ENCODE peak calls at places on chromosomes 1 and 21, in seven cellular contexts. Z, Q, O, S, Y, N and P are unnamed samples.

GRCh38 chr1:183783342-183783741 is 21.6 kb upstream of the RGL1 start:
- DNase-seq in N (no peak), O (no peak), Z (no peak), Q (no peak), Y (no peak), S (no peak), P (no peak)

GRCh38 chr1:43349594-43350306 is 9.0 kb upstream of the CDC20 start:
- DNase-seq in O (no peak), Q (no peak), N (no peak), Y (no peak), S (no peak), Z (no peak), P (no peak)

GRCh38 chr1:113103048-113103447 is 30.1 kb downstream of the LRIG2 start:
- DNase-seq in O (no peak), S (no peak), Z (no peak), Q (no peak), N (no peak), Y (no peak), P (no peak)

GRCh38 chr1:17744666-17745563 is 10.2 kb upstream of the ACTL8 start:
- DNase-seq in Q (peak), S (no peak), Y (peak), Z (no peak), O (no peak), N (no peak), P (no peak)

GRCh38 chr1:171868217-171868616 is 26.9 kb downstream of the DNM3 start:
- DNase-seq in O (no peak), Y (no peak), S (no peak), Q (no peak), N (no peak), Z (no peak), P (no peak)

GRCh38 chr1:198771562-198772153 is 132.8 kb downstream of the PTPRC start:
- DNase-seq in N (no peak), O (no peak), Q (peak), Z (peak), S (peak), Y (no peak), P (peak)

GRCh38 chr1:110555807-110556470 is 37.0 kb upstream of the KCNA10 start:
- DNase-seq in Y (no peak), Z (peak), N (no peak), O (no peak), S (no peak), Q (no peak), P (no peak)

GRCh38 chr1:19758227-19758830 is 41.4 kb downstream of the TMCO4 start:
- DNase-seq in Y (no peak), O (no peak), N (no peak), S (no peak), Z (no peak), Q (no peak), P (no peak)

GRCh38 chr1:26787381-26787705 is 407 bp upstream of the PIGV start:
- DNase-seq in O (no peak), S (peak), Z (no peak), Y (peak), Q (no peak), N (peak), P (peak)

GRCh38 chr1:81155131-81155530 is 645.6 kb upstream of the ADGRL2 start:
- DNase-seq in S (no peak), Y (no peak), N (no peak), Z (no peak), O (no peak), Q (no peak), P (no peak)

GRCh38 chr1:228277491-228278431 is 69.9 kb downstream of the OBSCN start:
- DNase-seq in Q (no peak), N (no peak), Y (no peak), O (peak), S (no peak), Z (peak), P (no peak)

GRCh38 chr1:42334240-42335049 is 590 bp downstream of the FOXJ3 start:
- DNase-seq in Z (peak), S (no peak), Q (peak), O (peak), N (peak), Y (no peak), P (peak)

GRCh38 chr1:114154146-114154962 is 685 bp upstream of the SYT6 start:
- DNase-seq in O (peak), S (no peak), Y (peak), Q (no peak), N (no peak), Z (peak), P (no peak)

GRCh38 chr1:40638097-40639036 is 27.1 kb downstream of the RIMS3 start:
- DNase-seq in N (no peak), Y (no peak), Q (no peak), O (no peak), Z (no peak), S (no peak), P (no peak)

GRCh38 chr1:171486048-171486519 is 754 bp downstream of the PRRC2C start:
- DNase-seq in Q (peak), N (peak), Y (no peak), O (no peak), Z (no peak), S (peak), P (no peak)

GRCh38 chr1:53346007-53346813 is 18.3 kb upstream of the LRP8 start:
- DNase-seq in Z (peak), S (no peak), Q (no peak), N (no peak), O (peak), Y (no peak), P (no peak)

GRCh38 chr1:8202182-8202905 is 115.6 kb upstream of the SLC45A1 start:
- DNase-seq in N (no peak), Z (no peak), S (no peak), O (no peak), Q (peak), Y (peak), P (no peak)

GRCh38 chr1:29503441-29503840 is 267.1 kb downstream of the PTPRU start:
- DNase-seq in N (no peak), O (no peak), Q (no peak), Z (no peak), S (no peak), Y (no peak), P (no peak)

GRCh38 chr1:212529211-212529731 is 79.3 kb upstream of the ATF3 start:
- DNase-seq in Z (no peak), O (no peak), N (no peak), Y (no peak), S (no peak), Q (no peak), P (no peak)

GRCh38 chr21:36059823-36060158 is 535 bp downstream of the SETD4 start:
- DNase-seq in Y (peak), O (peak), Z (peak), Q (no peak), N (peak), S (no peak), P (no peak)

GRCh38 chr21:35400233-35400939 is 351.3 kb upstream of the RUNX1 start:
- DNase-seq in Z (peak), O (no peak), N (peak), Q (peak), S (peak), Y (peak), P (peak)

GRCh38 chr1:185917646-185918045 is 183.5 kb downstream of the HMCN1 start:
- DNase-seq in Z (no peak), N (no peak), Q (no peak), Y (no peak), S (no peak), O (no peak), P (no peak)

GRCh38 chr1:31531177-31532000 is 44.9 kb upstream of the TINAGL1 start:
- DNase-seq in Y (no peak), Z (peak), Q (no peak), S (no peak), N (no peak), O (no peak), P (no peak)

GRCh38 chr21:42489006-42489563 is 6.9 kb downstream of the RSPH1 start:
- DNase-seq in Z (no peak), Y (no peak), N (no peak), S (no peak), Q (no peak), O (no peak), P (no peak)

GRCh38 chr1:36008546-36009197 is 75.2 kb upstream of the TEKT2 start:
- DNase-seq in S (no peak), Z (no peak), Q (peak), N (no peak), O (no peak), Y (no peak), P (no peak)

GRCh38 chr1:27018316-27018715 is 5.7 kb upstream of the TENT5B start:
- DNase-seq in Q (no peak), S (no peak), O (no peak), Z (no peak), Y (no peak), N (no peak), P (no peak)

GRCh38 chr21:14602418-14602987 is 56.4 kb upstream of the SAMSN1 start:
- DNase-seq in N (no peak), Q (no peak), Z (no peak), S (no peak), Y (no peak), O (no peak), P (no peak)

GRCh38 chr21:14598065-14598464 is 52.0 kb upstream of the SAMSN1 start:
- DNase-seq in O (no peak), Z (no peak), N (no peak), S (no peak), Q (no peak), Y (no peak), P (no peak)

GRCh38 chr21:14607262-14607661 is 61.1 kb upstream of the SAMSN1 start:
- DNase-seq in O (no peak), N (no peak), Q (no peak), S (no peak), Y (no peak), Z (no peak), P (no peak)

GRCh38 chr21:14600569-14601308 is 54.6 kb upstream of the SAMSN1 start:
- DNase-seq in Q (no peak), Z (no peak), O (no peak), N (no peak), S (no peak), Y (no peak), P (no peak)

DNA sequence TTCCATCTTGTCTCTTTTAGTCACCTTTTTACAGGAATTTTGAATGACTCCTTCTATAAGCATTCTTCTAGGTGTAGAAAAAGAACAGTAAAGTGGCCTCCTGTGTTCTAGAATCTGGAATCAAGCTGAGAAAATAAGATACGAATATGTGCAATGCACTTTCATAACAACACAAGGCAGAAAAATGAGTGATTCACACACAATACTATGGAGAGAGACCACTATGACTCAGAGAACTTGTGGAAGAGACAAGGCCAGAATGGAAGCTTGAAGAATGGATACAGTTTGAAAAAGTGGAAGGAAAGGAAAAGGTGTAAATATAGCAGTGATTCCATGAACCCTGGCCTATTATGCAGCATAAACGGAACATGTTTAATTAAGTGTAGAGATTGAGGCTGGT is 57.1 kb upstream of the SAMSN1 start:
- DNase-seq in O (no peak), S (no peak), Z (no peak), Q (no peak), N (no peak), Y (no peak), P (no peak)
- TF ChIP-seq TAF1 in O (no peak), S (no peak), Z (no peak), Q (no peak), N (no peak), Y (no peak), P (no peak)

GRCh38 chr1:241675983-241676382 is 23.9 kb downstream of the WDR64 start:
- DNase-seq in Q (no peak), Y (no peak), N (no peak), S (no peak), Z (peak), O (no peak), P (peak)

GRCh38 chr1:241682921-241683320 is 30.8 kb downstream of the WDR64 start:
- DNase-seq in Y (no peak), O (no peak), Z (no peak), S (no peak), Q (no peak), N (no peak), P (no peak)

GRCh38 chr1:241677171-241677570 is 25.1 kb downstream of the WDR64 start:
- DNase-seq in S (peak), Q (no peak), N (peak), Y (no peak), O (no peak), Z (no peak), P (peak)

GRCh38 chr1:241679404-241679803 is 27.3 kb downstream of the WDR64 start:
- DNase-seq in S (no peak), Z (no peak), O (no peak), Q (no peak), Y (no peak), N (no peak), P (no peak)

GRCh38 chr1:241679961-241680360 is 27.9 kb downstream of the WDR64 start:
- DNase-seq in Q (no peak), S (no peak), O (no peak), Z (no peak), N (no peak), Y (no peak), P (no peak)
- TF ChIP-seq TAF1 in Q (no peak), S (no peak), O (no peak), Z (no peak), N (no peak), Y (no peak), P (no peak)

DNA sequence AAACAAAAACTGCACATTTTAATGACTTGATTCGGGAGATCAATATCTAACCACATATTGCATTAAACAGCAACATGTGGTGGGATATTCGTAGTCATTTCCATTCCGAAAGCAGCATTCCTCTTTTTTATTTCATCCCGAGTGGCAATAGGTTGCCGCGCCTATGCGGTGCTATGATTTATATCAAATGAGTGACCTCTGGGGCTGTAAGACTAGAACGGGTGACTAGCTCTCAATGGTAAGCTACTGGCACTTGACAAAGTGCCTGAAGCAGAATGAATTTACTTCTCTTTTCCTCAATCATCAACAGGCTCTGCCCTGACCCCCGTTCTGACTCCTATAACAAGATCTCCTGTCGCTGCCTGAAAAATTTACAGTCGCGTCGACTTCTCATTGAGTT is 162.3 kb downstream of the ZNF281 start:
- DNase-seq in Q (no peak), N (no peak), Z (no peak), Y (no peak), S (no peak), O (no peak), P (no peak)
- TF ChIP-seq TAF1 in Q (no peak), N (no peak), Z (no peak), Y (no peak), S (no peak), O (no peak), P (no peak)

GRCh38 chr1:117495068-117495467 is 110.8 kb upstream of the TENT5C start:
- DNase-seq in S (no peak), Q (no peak), O (no peak), Y (no peak), Z (no peak), N (no peak), P (no peak)
- TF ChIP-seq TAF1 in S (no peak), Q (no peak), O (no peak), Y (no peak), Z (no peak), N (no peak), P (no peak)

GRCh38 chr1:161260939-161261858 is 2.7 kb downstream of the PCP4L1 start:
- DNase-seq in Y (no peak), Z (no peak), Q (no peak), S (no peak), O (no peak), N (no peak), P (peak)
- TF ChIP-seq TAF1 in Y (no peak), Z (no peak), Q (no peak), S (no peak), O (no peak), N (no peak), P (no peak)

GRCh38 chr21:46456750-46457149 is 1.9 kb upstream of the DIP2A start:
- DNase-seq in Q (no peak), O (no peak), Z (no peak), N (no peak), S (no peak), Y (no peak), P (no peak)
- TF ChIP-seq TAF1 in Q (no peak), O (no peak), Z (no peak), N (no peak), S (no peak), Y (no peak), P (no peak)

DNA sequence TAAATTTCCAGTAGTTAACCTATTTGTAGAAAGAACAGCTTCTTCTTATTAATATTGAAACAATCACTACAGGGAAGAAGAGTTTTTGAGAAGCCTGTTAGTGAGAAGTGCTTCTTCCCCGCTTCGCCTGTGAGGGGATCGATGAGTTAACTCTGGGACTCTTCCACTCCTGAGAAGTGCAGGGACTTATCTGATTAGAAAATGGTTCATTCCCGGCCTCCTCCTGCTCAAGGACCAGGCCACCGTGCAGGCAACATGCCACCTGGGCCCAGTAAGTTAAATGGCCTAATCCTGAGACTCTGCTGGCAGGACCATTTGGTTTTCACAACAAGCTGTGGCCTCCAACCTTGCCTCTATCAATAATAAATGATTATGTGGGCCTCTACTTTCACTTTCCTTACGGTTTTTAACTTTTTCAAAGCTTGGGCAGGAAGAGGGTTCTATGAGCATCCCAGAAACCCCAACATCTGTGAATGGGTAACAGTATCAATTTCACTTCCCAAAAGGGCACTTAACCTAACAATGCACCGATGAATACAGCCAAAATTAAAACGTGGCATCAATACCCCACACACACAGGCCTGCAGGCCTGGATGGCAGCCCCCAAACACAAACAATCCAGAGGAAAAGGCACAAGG is 33.1 kb downstream of the SIPA1L2 start:
- DNase-seq in Q (no peak), O (no peak), Y (no peak), N (no peak), S (no peak), Z (no peak), P (no peak)
- TF ChIP-seq TAF1 in Q (no peak), O (no peak), Y (no peak), N (no peak), S (no peak), Z (no peak), P (no peak)

GRCh38 chr1:54805981-54806381 is 4.9 kb upstream of the TTC22 start:
- DNase-seq in N (no peak), S (no peak), Y (peak), O (no peak), Q (no peak), Z (no peak), P (no peak)

GRCh38 chr1:54805466-54805865 is 4.3 kb upstream of the TTC22 start:
- DNase-seq in Z (no peak), N (no peak), O (no peak), Y (no peak), Q (no peak), S (no peak), P (no peak)

GRCh38 chr1:54807756-54808155 is 6.6 kb upstream of the TTC22 start:
- DNase-seq in N (no peak), Q (no peak), Y (no peak), S (no peak), Z (no peak), O (peak), P (no peak)

GRCh38 chr1:54808443-54809207 is 7.5 kb upstream of the TTC22 start:
- DNase-seq in Y (peak), Q (no peak), N (no peak), O (peak), S (no peak), Z (no peak), P (no peak)

GRCh38 chr1:54806931-54807611 is 5.9 kb upstream of the TTC22 start:
- DNase-seq in O (peak), Y (no peak), N (no peak), Q (no peak), Z (no peak), S (no peak), P (no peak)
- TF ChIP-seq TAF1 in O (no peak), Y (no peak), N (no peak), Q (no peak), Z (no peak), S (no peak), P (no peak)

GRCh38 chr1:247322437-247322836 is 9.2 kb downstream of the ZNF496 start:
- DNase-seq in Z (no peak), N (no peak), O (no peak), S (no peak), Y (no peak), Q (no peak), P (no peak)

GRCh38 chr1:247326601-247327135 is 5.0 kb downstream of the ZNF496 start:
- DNase-seq in Q (no peak), Z (no peak), S (no peak), Y (no peak), O (no peak), N (no peak), P (no peak)

GRCh38 chr1:247324204-247324787 is 7.4 kb downstream of the ZNF496 start:
- DNase-seq in N (no peak), S (no peak), O (no peak), Y (no peak), Z (no peak), Q (peak), P (no peak)

GRCh38 chr1:247324913-247325312 is 6.8 kb downstream of the ZNF496 start:
- DNase-seq in Q (peak), O (no peak), N (no peak), Y (no peak), Z (no peak), S (no peak), P (no peak)

GRCh38 chr1:247322849-247323586 is 8.6 kb downstream of the ZNF496 start:
- DNase-seq in Q (no peak), Z (no peak), N (no peak), Y (no peak), S (no peak), O (no peak), P (no peak)
- TF ChIP-seq TAF1 in Q (no peak), Z (no peak), N (no peak), Y (no peak), S (no peak), O (no peak), P (no peak)

GRCh38 chr1:201251851-201252430 is 31.4 kb upstream of the PKP1 start:
- DNase-seq in O (no peak), S (no peak), Y (no peak), Q (no peak), N (no peak), Z (no peak), P (no peak)

GRCh38 chr1:201253906-201254624 is 29.2 kb upstream of the PKP1 start:
- DNase-seq in Q (no peak), S (no peak), Y (no peak), O (no peak), N (no peak), Z (peak), P (no peak)

GRCh38 chr1:201252833-201253810 is 30.2 kb upstream of the PKP1 start:
- DNase-seq in O (peak), S (no peak), Z (no peak), Y (no peak), N (no peak), Q (no peak), P (no peak)

GRCh38 chr1:201255470-201256362 is 27.6 kb upstream of the PKP1 start:
- DNase-seq in O (no peak), N (no peak), Z (no peak), Y (no peak), Q (no peak), S (no peak), P (no peak)

GRCh38 chr1:201254625-201255469 is 28.5 kb upstream of the PKP1 start:
- DNase-seq in S (no peak), Q (peak), Z (peak), O (peak), N (peak), Y (peak), P (peak)
- TF ChIP-seq TAF1 in S (no peak), Q (no peak), Z (no peak), O (no peak), N (no peak), Y (no peak), P (no peak)